ENCODE peak calls at places on chromosomes 12 and 14, in ten cellular contexts. E, B, Z, V, W, S, I, Y, M and R are unnamed samples.

GRCh38 chr14:95235351-95235750 is 78.0 kb upstream of the DICER1 start:
- DNase-seq in E (no peak), B (no peak), Z (no peak), V (no peak), W (no peak), S (no peak), I (no peak), Y (no peak), M (no peak), R (no peak)

GRCh38 chr14:51552768-51553426 is 98.8 kb upstream of the FRMD6 start:
- DNase-seq in E (no peak), B (no peak), Z (no peak), V (peak; percentile 36), W (no peak), S (peak; percentile 15), I (no peak), Y (no peak), M (peak; percentile 84), R (no peak)

GRCh38 chr12:55829967-55830600 is 697 bp upstream of the DNAJC14 start:
- DNase-seq in E (peak; percentile 48), B (peak; percentile 36), Z (peak; percentile 47), V (peak; percentile 23), W (peak; percentile 73), S (peak; percentile 82), I (peak; percentile 57), Y (peak; percentile 31), M (peak; percentile 58), R (no peak)

GRCh38 chr12:87336814-87337336 is 692.3 kb downstream of the C12orf50 start:
- DNase-seq in E (no peak), B (no peak), Z (no peak), V (no peak), W (no peak), S (no peak), I (no peak), Y (no peak), M (no peak), R (no peak)

GRCh38 chr12:80226576-80226975 is 127.2 kb downstream of the OTOGL start:
- DNase-seq in E (no peak), B (no peak), Z (no peak), V (no peak), W (peak; percentile 89), S (no peak), I (no peak), Y (no peak), M (no peak), R (no peak)

GRCh38 chr14:55107766-55108554 is 21.1 kb upstream of the LGALS3 start:
- DNase-seq in E (no peak), B (peak; percentile 36), Z (peak; percentile 28), V (peak; percentile 82), W (peak; percentile 82), S (peak; percentile 73), I (peak; percentile 88), Y (no peak), M (peak; percentile 82), R (peak; percentile 94)

GRCh38 chr12:88960213-88960878 is 380.1 kb upstream of the KITLG start:
- DNase-seq in E (no peak), B (no peak), Z (no peak), V (no peak), W (peak; percentile 49), S (no peak), I (no peak), Y (no peak), M (no peak), R (no peak)

GRCh38 chr12:65696227-65696626 is 128.1 kb upstream of the HMGA2 start:
- DNase-seq in E (no peak), B (no peak), Z (no peak), V (peak; percentile 19), W (no peak), S (no peak), I (no peak), Y (no peak), M (no peak), R (no peak)

GRCh38 chr12:5369298-5369697 is 62.6 kb upstream of the NTF3 start:
- DNase-seq in E (no peak), B (no peak), Z (no peak), V (no peak), W (no peak), S (no peak), I (no peak), Y (no peak), M (no peak), R (no peak)

GRCh38 chr12:126434412-126434811 is 1369.2 kb downstream of the AACS start:
- DNase-seq in E (no peak), B (no peak), Z (no peak), V (no peak), W (no peak), S (no peak), I (no peak), Y (no peak), M (no peak), R (no peak)

GRCh38 chr12:14769462-14769836 is 33.8 kb downstream of the WBP11 start:
- DNase-seq in E (no peak), B (peak; percentile 43), Z (no peak), V (peak; percentile 59), W (no peak), S (peak; percentile 53), I (no peak), Y (no peak), M (peak; percentile 50), R (no peak)

GRCh38 chr14:67856806-67857205 is 37.2 kb downstream of the RAD51B start:
- DNase-seq in E (no peak), B (no peak), Z (no peak), V (no peak), W (no peak), S (no peak), I (no peak), Y (no peak), M (no peak), R (no peak)

GRCh38 chr14:97544581-97544980 is 747.4 kb downstream of the VRK1 start:
- DNase-seq in E (no peak), B (no peak), Z (no peak), V (no peak), W (no peak), S (no peak), I (no peak), Y (no peak), M (no peak), R (no peak)